ENCODE peak calls at places on chromosome 6, in five cellular contexts. F is brain pericyte, P is GM12891, H is B cell, L is endothelial cell. B is an unnamed sample.

GRCh38 chr6:2021713-2022125 is 223.7 kb downstream of the GMDS start:
- DNase-seq in F (no peak), P (no peak), H (no peak), L (no peak), B (no peak)

GRCh38 chr6:121794630-121795029 is 359.2 kb downstream of the GJA1 start:
- DNase-seq in F (peak), P (no peak), H (no peak), L (no peak), B (peak)

GRCh38 chr6:113031591-113031990 is 684.5 kb downstream of the RFPL4B start:
- DNase-seq in F (no peak), P (no peak), H (no peak), L (no peak), B (no peak)

GRCh38 chr6:14447240-14447639 is 329.7 kb downstream of the CD83 start:
- DNase-seq in F (no peak), P (no peak), H (no peak), L (no peak), B (no peak)

GRCh38 chr6:139017227-139017626 is 11.3 kb upstream of the ABRACL start:
- DNase-seq in F (no peak), P (no peak), H (no peak), L (no peak), B (no peak)

GRCh38 chr6:14713008-14713452 is 532.8 kb upstream of the JARID2 start:
- DNase-seq in F (no peak), P (no peak), H (no peak), L (no peak), B (no peak)

GRCh38 chr6:164108092-164108491 is 693.6 kb downstream of the QKI start:
- DNase-seq in F (no peak), P (no peak), H (no peak), L (no peak), B (no peak)

GRCh38 chr6:100105919-100106318 is 111.9 kb upstream of the MCHR2 start:
- DNase-seq in F (no peak), P (no peak), H (no peak), L (no peak), B (no peak)

GRCh38 chr6:165451845-165452244 is 142.4 kb upstream of the C6orf118 start:
- DNase-seq in F (no peak), P (no peak), H (no peak), L (no peak), B (no peak)

GRCh38 chr6:32081168-32081624 is 27.9 kb downstream of the TNXB start:
- DNase-seq in F (no peak), P (no peak), H (no peak), L (no peak), B (no peak)

GRCh38 chr6:26363882-26364825 is 844 bp upstream of the BTN3A2 start:
- DNase-seq in F (no peak), P (no peak), H (no peak), L (no peak), B (no peak)

GRCh38 chr6:125098253-125098652 is 55.3 kb upstream of the TPD52L1 start:
- DNase-seq in F (no peak), P (no peak), H (no peak), L (no peak), B (no peak)

GRCh38 chr6:26183581-26184408 is 96.6 kb downstream of the HFE start:
- DNase-seq in F (peak), P (no peak), H (peak), L (peak), B (peak)

GRCh38 chr6:134683783-134684765 is 265.8 kb downstream of the ALDH8A1 start:
- DNase-seq in F (no peak), P (no peak), H (no peak), L (no peak), B (no peak)

GRCh38 chr6:158662607-158663464 is 13.0 kb downstream of the SYTL3 start:
- DNase-seq in F (no peak), P (no peak), H (no peak), L (no peak), B (no peak)

GRCh38 chr6:63674635-63675034 is 39.0 kb downstream of the PHF3 start:
- DNase-seq in F (no peak), P (no peak), H (no peak), L (no peak), B (no peak)

GRCh38 chr6:89298680-89299450 is 16.2 kb downstream of the GABRR2 start:
- DNase-seq in F (no peak), P (no peak), H (no peak), L (no peak), B (no peak)

GRCh38 chr6:111205502-111205901 is 118.2 kb downstream of the SLC16A10 start:
- DNase-seq in F (no peak), P (no peak), H (no peak), L (no peak), B (no peak)

GRCh38 chr6:144912474-144912873 is 627.3 kb downstream of the UTRN start:
- DNase-seq in F (peak), P (no peak), H (no peak), L (no peak), B (no peak)

GRCh38 chr6:150144294-150144868 is 1.5 kb downstream of the PPP1R14C start:
- DNase-seq in F (no peak), P (no peak), H (no peak), L (no peak), B (no peak)

GRCh38 chr6:125197795-125198269 is 44.3 kb downstream of the TPD52L1 start:
- DNase-seq in F (no peak), P (no peak), H (no peak), L (peak), B (no peak)

GRCh38 chr6:2038096-2038495 is 207.3 kb downstream of the GMDS start:
- DNase-seq in F (no peak), P (no peak), H (no peak), L (no peak), B (no peak)

GRCh38 chr6:13488015-13488895 is 855 bp upstream of the GFOD1 start:
- DNase-seq in F (peak), P (peak), H (no peak), L (peak), B (no peak)

GRCh38 chr6:97705568-97705967 is 422.6 kb upstream of the MMS22L start:
- DNase-seq in F (no peak), P (no peak), H (no peak), L (no peak), B (no peak)